ENCODE peak calls at places on chromosomes 5 and 9, in four cellular contexts. T is effector memory CD4-positive, alpha-beta T cell; S is uterus; Y is fibroblast of pulmonary artery. F is an unnamed sample.

GRCh38 chr5:131303537-131303936 is 39.7 kb downstream of the CDC42SE2 start:
- DNase-seq in T (no peak), S (no peak), Y (peak; percentile 77), F (peak; percentile 59)

GRCh38 chr9:133006731-133007352 is 24.0 kb upstream of the GTF3C5 start:
- DNase-seq in T (no peak), S (no peak), Y (no peak), F (no peak)

GRCh38 chr5:554284-554988 is 30.2 kb upstream of the SLC9A3 start:
- DNase-seq in T (no peak), S (no peak), Y (no peak), F (no peak)

GRCh38 chr9:38059233-38059936 is 9.6 kb downstream of the SHB start:
- DNase-seq in T (no peak), S (no peak), Y (peak; percentile 54), F (peak; percentile 43)

GRCh38 chr5:10762178-10762775 is 1.2 kb upstream of the DAP start:
- DNase-seq in T (no peak), S (peak; percentile 46), Y (peak; percentile 22), F (no peak)

GRCh38 chr9:18456624-18457237 is 17.2 kb upstream of the ADAMTSL1 start:
- DNase-seq in T (no peak), S (no peak), Y (no peak), F (no peak)

GRCh38 chr5:112757468-112758208 is 20.0 kb downstream of the APC start:
- DNase-seq in T (no peak), S (no peak), Y (peak; percentile 83), F (peak; percentile 72)

GRCh38 chr5:149133795-149134777 is 7.2 kb upstream of the ABLIM3 start:
- DNase-seq in T (no peak), S (peak; percentile 23), Y (peak; percentile 82), F (peak; percentile 88)

GRCh38 chr5:92838253-92838652 is 742.8 kb downstream of the NR2F1-AS1 start:
- DNase-seq in T (no peak), S (no peak), Y (peak; percentile 14), F (no peak)

GRCh38 chr9:126561582-126561981 is 52.1 kb upstream of the LMX1B start:
- DNase-seq in T (no peak), S (no peak), Y (no peak), F (no peak)

GRCh38 chr5:167011196-167011595 is 1280.2 kb upstream of the WWC1 start:
- DNase-seq in T (no peak), S (no peak), Y (no peak), F (no peak)

GRCh38 chr5:96253140-96253539 is 179.9 kb downstream of the PCSK1 start:
- DNase-seq in T (no peak), S (no peak), Y (no peak), F (no peak)

GRCh38 chr9:12416736-12417135 is 276.4 kb upstream of the TYRP1 start:
- DNase-seq in T (no peak), S (no peak), Y (no peak), F (no peak)

GRCh38 chr5:157547909-157548512 is 27.6 kb downstream of the ADAM19 start:
- DNase-seq in T (no peak), S (no peak), Y (no peak), F (no peak)
- H3K4me3 ChIP-seq in T (no peak overlapping the region), S (no peak overlapping the region), Y (no peak overlapping the region), F (no peak overlapping the region)

GRCh38 chr9:110047232-110047954 is 160.6 kb downstream of the C9orf152 start:
- DNase-seq in T (no peak), S (no peak), Y (no peak), F (no peak)
- H3K4me3 ChIP-seq in T (peak overlapping the region; percentile 78), S (no peak overlapping the region), Y (peak overlapping the region; percentile 98), F (peak overlapping the region; percentile 96)

GRCh38 chr9:14909631-14910177 is 524 bp downstream of the FREM1 start:
- DNase-seq in T (no peak), S (no peak), Y (no peak), F (no peak)
- H3K4me3 ChIP-seq in T (no peak overlapping the region), S (peak overlapping the region; percentile 28), Y (no peak overlapping the region), F (no peak overlapping the region)

DNA sequence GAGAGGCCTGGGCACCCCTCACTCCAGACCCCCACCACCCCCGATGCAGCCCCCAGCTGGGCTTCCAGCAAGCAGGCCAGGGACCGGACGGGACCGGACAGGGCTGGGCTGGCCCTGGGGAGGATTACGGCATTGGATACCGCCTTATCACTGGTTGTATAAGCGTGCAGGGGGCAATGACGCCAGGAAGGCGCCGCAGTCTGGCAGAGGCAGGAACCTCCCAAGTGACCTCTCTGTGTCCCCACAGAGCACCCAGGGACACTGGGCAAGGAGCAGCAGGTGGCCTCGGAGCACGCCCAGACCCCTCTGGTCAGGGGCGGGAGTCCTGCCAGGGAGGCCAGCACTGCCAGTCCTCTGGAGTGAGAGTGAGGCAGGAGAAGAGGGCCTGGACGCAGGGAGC is 723 bp upstream of the LCN15 start:
- DNase-seq in T (no peak), S (no peak), Y (no peak), F (no peak)
- H3K4me3 ChIP-seq in T (no peak overlapping the region), S (no peak overlapping the region), Y (no peak overlapping the region), F (no peak overlapping the region)

GRCh38 chr9:119071636-119072035 is 297.6 kb downstream of the BRINP1 start:
- DNase-seq in T (no peak), S (no peak), Y (no peak), F (no peak)

GRCh38 chr9:119078015-119078414 is 291.2 kb downstream of the BRINP1 start:
- DNase-seq in T (no peak), S (no peak), Y (no peak), F (no peak)

DNA sequence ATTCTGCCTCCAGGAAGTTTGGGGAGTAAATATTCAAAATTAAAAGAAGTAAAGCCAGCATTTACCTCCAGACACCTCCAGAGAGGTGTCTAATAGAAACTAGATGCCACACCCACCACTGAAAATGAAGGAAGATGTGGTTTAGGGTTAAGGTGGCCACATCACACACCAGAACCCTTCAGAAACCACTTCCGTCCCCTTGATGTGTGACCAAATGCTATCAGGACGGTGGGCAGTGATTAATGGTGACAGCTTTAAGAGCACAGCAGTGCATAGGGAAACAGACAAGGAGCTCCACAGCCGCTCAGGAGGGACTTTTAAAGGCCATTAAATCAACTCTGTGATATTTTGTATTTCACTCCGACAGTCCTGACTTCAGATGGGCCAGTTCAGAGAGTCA is 295.2 kb downstream of the BRINP1 start:
- DNase-seq in T (no peak), S (no peak), Y (no peak), F (no peak)
- H3K4me3 ChIP-seq in T (no peak overlapping the region), S (no peak overlapping the region), Y (no peak overlapping the region), F (no peak overlapping the region)

DNA sequence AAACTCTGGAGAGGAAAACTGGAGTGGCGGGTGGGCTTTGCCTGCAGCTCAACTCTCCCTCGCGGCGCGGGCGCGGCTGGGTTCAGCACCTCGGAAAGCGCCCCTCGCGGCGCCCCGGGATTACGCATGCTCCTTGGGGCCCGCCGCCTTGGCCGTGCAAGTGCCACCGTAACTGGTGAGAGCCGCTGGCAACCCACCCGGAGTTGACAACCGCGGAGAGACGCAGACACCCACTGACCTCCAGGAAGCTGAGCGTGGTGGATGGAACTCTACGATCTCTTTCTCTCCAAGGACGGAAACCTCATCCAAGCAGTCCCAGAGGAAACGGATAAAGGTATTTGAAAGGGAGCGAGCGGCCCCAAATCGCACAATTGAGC is 194 bp upstream of the RXFP3 start:
- DNase-seq in T (no peak), S (peak; percentile 32), Y (peak; percentile 66), F (peak; percentile 71)
- H3K4me3 ChIP-seq in T (no peak overlapping the region), S (no peak overlapping the region), Y (peak overlapping the region; percentile 59), F (peak overlapping the region; percentile 46)

DNA sequence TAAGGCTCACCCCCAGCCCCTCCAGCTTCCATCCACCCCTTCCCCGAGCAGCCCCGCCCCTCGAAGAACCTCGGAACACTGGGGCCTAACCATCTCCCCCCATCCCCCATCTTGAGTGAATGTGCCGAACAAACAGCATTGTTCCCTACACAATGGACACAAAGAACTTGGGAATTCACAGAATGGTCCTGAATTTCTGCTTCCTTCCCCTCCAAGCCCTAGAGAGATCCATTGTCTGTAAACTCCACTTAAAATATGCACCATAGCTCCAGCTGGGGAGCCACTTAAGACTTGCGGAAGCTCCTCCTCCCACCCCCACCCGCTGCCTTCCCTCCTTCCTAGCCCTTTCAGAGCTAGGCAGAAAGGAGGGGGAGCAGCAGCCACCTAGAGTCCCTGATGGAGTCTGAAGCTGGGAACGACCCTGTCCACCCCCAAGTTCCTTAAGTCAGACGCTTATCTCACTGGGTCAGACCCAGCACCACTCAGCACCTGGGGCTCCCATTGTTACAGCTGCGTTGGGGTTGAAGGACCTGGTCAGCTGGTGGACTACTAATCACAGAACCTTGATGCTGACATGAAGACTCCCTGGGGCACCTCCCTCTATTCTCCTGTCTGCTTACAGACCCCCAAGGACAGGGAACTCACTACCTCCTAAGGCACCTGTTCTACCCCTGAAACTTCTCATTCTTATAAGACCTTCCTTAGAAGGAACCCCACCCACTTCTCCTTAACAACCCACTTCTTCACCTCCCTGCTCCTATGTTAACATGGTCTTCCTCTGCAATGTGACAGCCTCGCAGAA is 61.4 kb downstream of the PCDH1 start:
- DNase-seq in T (no peak), S (no peak), Y (peak; percentile 44), F (no peak)
- H3K4me3 ChIP-seq in T (no peak overlapping the region), S (no peak overlapping the region), Y (no peak overlapping the region), F (no peak overlapping the region)

GRCh38 chr9:21989440-21990189 is 4.6 kb downstream of the CDKN2A start:
- DNase-seq in T (no peak), S (no peak), Y (no peak), F (no peak)
- H3K4me3 ChIP-seq in T (no peak overlapping the region), S (no peak overlapping the region), Y (no peak overlapping the region), F (no peak overlapping the region)

GRCh38 chr5:1641560-1642166 is 117.9 kb upstream of the LPCAT1 start:
- DNase-seq in T (peak; percentile 55), S (peak; percentile 58), Y (peak; percentile 94), F (peak; percentile 91)
- H3K4me3 ChIP-seq in T (no peak overlapping the region), S (no peak overlapping the region), Y (no peak overlapping the region), F (no peak overlapping the region)

GRCh38 chr5:134004626-134005414 is at the start of gene VDAC1:
- DNase-seq in T (peak; percentile 84), S (peak; percentile 84), Y (peak; percentile 91), F (peak; percentile 89)
- H3K4me3 ChIP-seq in T (peak within 1 kb of the TSS; percentile 56), S (peak within 1 kb of the TSS; percentile 80), Y (peak within 1 kb of the TSS; percentile 75), F (peak within 1 kb of the TSS; percentile 75)

F was measured in astrocyte of the spinal cord.